ENCODE peak calls at places on chromosome 4, in six cellular contexts. A is breast epithelium, Q is prostate gland, M is sigmoid colon, I is transverse colon, S is stomach. C is an unnamed sample.

GRCh38 chr4:108694423-108694822 is 44.0 kb downstream of the OSTC start:
- DNase-seq in A (no peak), Q (no peak), M (no peak), I (no peak), S (no peak), C (no peak)

GRCh38 chr4:176385601-176386000 is 65.8 kb downstream of the SPCS3 start:
- DNase-seq in A (no peak), Q (no peak), M (no peak), I (no peak), S (no peak), C (no peak)

GRCh38 chr4:30717208-30718020 is 2.8 kb upstream of the PCDH7 start:
- DNase-seq in A (no peak), Q (peak), M (peak), I (peak), S (peak), C (peak)

GRCh38 chr4:186685744-186686143 is 37.9 kb downstream of the FAT1 start:
- DNase-seq in A (no peak), Q (no peak), M (no peak), I (no peak), S (no peak), C (no peak)

GRCh38 chr4:169485791-169486742 is 126.3 kb downstream of the NEK1 start:
- DNase-seq in A (no peak), Q (peak), M (no peak), I (peak), S (no peak), C (peak)

GRCh38 chr4:11072426-11072825 is 356.3 kb downstream of the HS3ST1 start:
- DNase-seq in A (no peak), Q (no peak), M (no peak), I (no peak), S (no peak), C (no peak)

GRCh38 chr4:41428205-41428940 is 109.6 kb upstream of the LIMCH1 start:
- DNase-seq in A (no peak), Q (no peak), M (no peak), I (no peak), S (no peak), C (peak)

GRCh38 chr4:8914461-8915171 is 43.0 kb upstream of the HMX1 start:
- DNase-seq in A (peak), Q (peak), M (peak), I (no peak), S (peak), C (no peak)

GRCh38 chr4:99013402-99013843 is 17.9 kb downstream of the METAP1 start:
- DNase-seq in A (no peak), Q (no peak), M (no peak), I (no peak), S (no peak), C (no peak)

GRCh38 chr4:76851375-76851774 is 46.6 kb downstream of the SOWAHB start:
- DNase-seq in A (no peak), Q (no peak), M (no peak), I (no peak), S (no peak), C (no peak)

GRCh38 chr4:180913750-180914149 is 1329.5 kb upstream of the TENM3 start:
- DNase-seq in A (no peak), Q (no peak), M (no peak), I (no peak), S (no peak), C (no peak)

GRCh38 chr4:185738038-185738552 is 73.9 kb downstream of the SORBS2 start:
- DNase-seq in A (no peak), Q (no peak), M (peak), I (no peak), S (no peak), C (peak)

GRCh38 chr4:134470544-134470943 is 269.0 kb upstream of the PABPC4L start:
- DNase-seq in A (no peak), Q (peak), M (no peak), I (peak), S (peak), C (peak)

GRCh38 chr4:62917649-62918048 is 1491.6 kb downstream of the TECRL start:
- DNase-seq in A (no peak), Q (no peak), M (no peak), I (no peak), S (no peak), C (no peak)

DNA sequence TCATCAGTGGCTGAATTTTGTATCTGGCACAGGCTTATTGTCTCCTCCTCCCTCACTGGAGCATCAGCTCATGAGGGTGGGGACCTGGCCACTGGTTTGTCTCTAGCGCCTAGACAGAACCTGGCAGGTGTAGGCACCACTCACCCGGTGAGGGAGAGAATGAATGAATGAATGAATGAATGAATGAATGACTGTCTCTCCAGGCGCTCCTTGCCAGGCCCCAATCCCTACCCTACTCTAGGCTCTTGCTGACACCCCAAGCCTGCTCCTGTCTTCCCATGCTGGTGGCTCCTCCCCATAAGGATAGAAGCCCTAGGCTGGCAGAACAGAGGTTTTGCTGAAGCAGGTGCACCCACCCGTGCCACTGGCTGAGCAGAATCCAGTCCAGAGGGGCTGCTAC is 41.3 kb upstream of the GRPEL1 start:
- DNase-seq in A (no peak), Q (no peak), M (no peak), I (no peak), S (no peak), C (no peak)
- TF ChIP-seq POLR2AphosphoS5 in A (no peak), Q (no peak), M (no peak), I (no peak), S (no peak), C (no peak)

DNA sequence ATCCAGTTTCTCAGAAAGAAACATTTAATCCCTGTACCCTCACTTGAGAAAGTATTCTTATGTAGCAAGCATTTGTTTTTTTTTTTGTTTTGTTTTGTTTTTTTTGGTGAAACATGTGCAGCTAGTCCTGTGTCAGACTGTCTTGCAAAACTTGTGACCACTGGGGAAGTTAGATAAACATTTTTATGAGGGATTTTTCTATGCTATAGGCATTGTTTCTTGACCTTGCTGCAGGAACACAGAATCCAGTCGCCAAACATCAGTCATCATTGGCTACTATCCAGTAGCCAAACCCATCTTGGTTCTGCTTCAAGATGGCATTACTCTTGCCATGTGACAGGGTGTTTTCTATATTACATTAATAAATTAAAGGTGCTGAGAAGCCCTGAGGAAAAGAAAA is 7.7 kb upstream of the MAPK10 start:
- DNase-seq in A (no peak), Q (no peak), M (no peak), I (no peak), S (no peak), C (peak)
- H3K4me3 ChIP-seq in A (no peak), Q (no peak), M (no peak), I (no peak), S (no peak), C (no peak)

GRCh38 chr4:117400039-117400835 is 314.9 kb upstream of the TRAM1L1 start:
- DNase-seq in A (no peak), Q (no peak), M (no peak), I (no peak), S (no peak), C (peak)
- TF ChIP-seq POLR2AphosphoS5 in A (no peak), Q (no peak), M (no peak), I (no peak), S (no peak), C (no peak)

GRCh38 chr4:150694438-150694837 is 112.5 kb downstream of the MAB21L2 start:
- DNase-seq in A (no peak), Q (no peak), M (no peak), I (no peak), S (no peak), C (no peak)
- H3K4me3 ChIP-seq in A (no peak), Q (no peak), M (no peak), I (no peak), S (no peak), C (no peak)

GRCh38 chr4:1784789-1785591 is 8.1 kb upstream of the FGFR3 start:
- DNase-seq in A (no peak), Q (no peak), M (no peak), I (no peak), S (no peak), C (peak)
- TF ChIP-seq POLR2AphosphoS5 in A (no peak), Q (no peak), M (no peak), I (no peak), S (no peak), C (no peak)

GRCh38 chr4:7890635-7891393 is 48.8 kb downstream of the AFAP1 start:
- DNase-seq in A (no peak), Q (no peak), M (no peak), I (no peak), S (no peak), C (peak)

GRCh38 chr4:7887415-7887814 is 52.2 kb downstream of the AFAP1 start:
- DNase-seq in A (no peak), Q (no peak), M (no peak), I (no peak), S (no peak), C (no peak)

GRCh38 chr4:7886250-7886973 is 53.2 kb downstream of the AFAP1 start:
- DNase-seq in A (no peak), Q (no peak), M (no peak), I (no peak), S (no peak), C (no peak)

GRCh38 chr4:7880681-7881080 is 59.0 kb downstream of the AFAP1 start:
- DNase-seq in A (no peak), Q (no peak), M (no peak), I (no peak), S (no peak), C (no peak)

DNA sequence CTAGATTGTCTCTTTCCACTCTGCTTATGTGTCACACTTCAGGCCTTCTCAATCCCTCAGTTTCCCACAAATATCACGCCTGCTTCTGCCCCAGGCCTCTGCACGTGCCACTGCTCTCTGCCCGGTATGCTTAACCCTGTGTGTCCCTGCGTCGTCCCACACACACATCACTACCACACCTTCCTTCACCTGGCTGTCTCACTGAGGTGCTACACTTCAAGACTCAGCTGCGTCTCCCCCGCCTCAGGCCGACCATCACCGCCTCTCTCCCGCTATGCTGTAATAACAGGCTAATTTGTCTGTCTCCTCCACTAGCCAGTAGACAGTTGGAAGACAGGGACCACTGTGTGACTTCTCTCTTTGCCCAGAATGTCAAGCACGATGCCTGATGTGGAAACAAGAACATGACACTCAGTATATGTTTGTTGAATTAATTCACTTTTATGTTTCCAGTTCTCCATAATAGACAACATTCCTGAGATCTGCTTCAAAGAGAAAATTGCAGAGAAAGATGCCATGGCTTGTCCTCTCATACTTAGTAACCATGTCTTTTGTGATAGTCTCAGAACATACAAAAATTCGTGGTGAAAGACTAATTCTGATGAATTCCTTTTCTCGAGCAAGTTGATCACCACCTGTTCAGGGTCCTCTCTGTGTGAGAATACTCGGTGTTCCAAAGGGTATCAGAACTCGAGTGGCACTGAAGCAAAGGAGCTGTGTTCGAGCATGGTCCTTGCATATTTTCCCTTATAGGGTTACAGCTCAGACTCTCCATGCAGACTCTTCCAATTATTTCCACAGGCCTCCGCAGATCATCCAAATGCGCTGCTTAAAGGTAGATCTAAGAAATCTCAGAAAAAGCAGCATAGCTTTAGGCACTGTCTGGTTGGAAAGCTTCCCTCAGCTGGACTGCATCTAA is 54.2 kb downstream of the AFAP1 start:
- DNase-seq in A (no peak), Q (no peak), M (peak), I (no peak), S (no peak), C (no peak)
- H3K4me3 ChIP-seq in A (no peak), Q (no peak), M (peak), I (no peak), S (no peak), C (no peak)

DNA sequence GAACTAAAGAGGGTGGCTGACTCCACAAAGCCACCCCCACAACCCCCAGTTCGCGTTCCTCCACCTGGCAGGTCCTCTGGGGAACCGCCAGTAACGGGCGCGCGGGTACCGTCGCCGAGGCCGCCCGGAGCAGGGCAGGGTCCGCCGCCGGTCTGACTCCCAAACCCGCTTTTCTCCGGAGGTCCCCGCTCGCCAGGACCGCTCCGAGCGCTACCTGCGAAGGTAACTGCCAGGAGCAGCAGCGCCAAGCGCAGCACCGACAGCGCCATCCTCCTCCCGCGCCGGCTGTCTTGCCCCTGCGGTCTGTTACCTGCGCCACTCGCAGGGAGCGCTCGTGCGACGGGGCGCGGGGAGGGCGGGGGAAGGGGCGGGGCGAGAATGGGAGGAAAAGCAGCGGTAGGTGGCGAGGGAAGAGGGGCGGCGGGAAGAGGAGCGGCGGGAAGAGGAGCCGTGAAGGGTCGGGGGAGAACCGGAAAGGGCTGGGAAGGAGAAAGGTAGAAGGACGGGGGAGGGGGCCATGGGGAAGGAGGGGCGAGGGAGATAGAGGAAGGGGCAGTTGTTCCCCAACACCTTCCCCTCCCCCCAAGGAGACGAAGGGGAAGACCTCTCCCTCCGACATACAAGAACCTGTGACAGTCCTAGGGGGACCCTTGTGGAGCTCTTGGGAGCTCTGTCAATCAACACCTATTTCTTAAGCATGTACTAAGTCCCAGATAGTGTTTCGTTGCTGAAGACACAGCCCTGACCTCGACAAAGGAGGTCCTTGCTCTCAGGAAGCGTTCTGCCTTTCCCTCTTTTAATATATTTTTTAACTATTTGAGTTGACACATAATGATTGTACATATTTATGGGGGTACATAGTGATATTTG is at the start of gene SPINK2:
- DNase-seq in A (no peak), Q (peak), M (no peak), I (peak), S (peak), C (no peak)
- TF ChIP-seq POLR2AphosphoS5 in A (no peak), Q (no peak), M (no peak), I (no peak), S (no peak), C (no peak)

C was measured in endothelial cell of umbilical vein.